ENCODE peak calls at places on chromosomes 5 and 9, in six cellular contexts. One of them, this sample, is unnamed.

GRCh38 chr5:144596517-144596916 is 425.8 kb downstream of the KCTD16 start:
- DNase-seq in Calu3: no peak
- DNase-seq in HCT116: no peak
- DNase-seq in fibroblast of mammary gland: no peak
- DNase-seq in ovary: no peak
- DNase-seq in activated CD4-positive, alpha-beta T cell treated with anti-CD3 and anti-CD28 coated beads for 36 hours: no peak
- DNase-seq in this sample: no peak

GRCh38 chr9:19788614-19789271 is at the start of gene SLC24A2:
- DNase-seq in Calu3: no peak
- DNase-seq in HCT116: no peak
- DNase-seq in fibroblast of mammary gland: no peak
- DNase-seq in ovary: no peak
- DNase-seq in activated CD4-positive, alpha-beta T cell treated with anti-CD3 and anti-CD28 coated beads for 36 hours: peak
- DNase-seq in this sample: no peak

GRCh38 chr9:116342941-116343340 is 189.3 kb downstream of the PAPPA start:
- DNase-seq in Calu3: no peak
- DNase-seq in HCT116: no peak
- DNase-seq in fibroblast of mammary gland: peak
- DNase-seq in ovary: no peak
- DNase-seq in activated CD4-positive, alpha-beta T cell treated with anti-CD3 and anti-CD28 coated beads for 36 hours: no peak
- DNase-seq in this sample: no peak

GRCh38 chr9:116155700-116156045 is 2.1 kb downstream of the PAPPA start:
- DNase-seq in Calu3: no peak
- DNase-seq in HCT116: no peak
- DNase-seq in fibroblast of mammary gland: peak
- DNase-seq in ovary: no peak
- DNase-seq in activated CD4-positive, alpha-beta T cell treated with anti-CD3 and anti-CD28 coated beads for 36 hours: no peak
- DNase-seq in this sample: no peak

GRCh38 chr5:139473565-139473964 is 2.8 kb downstream of the SMIM33 start:
- DNase-seq in Calu3: no peak
- DNase-seq in HCT116: no peak
- DNase-seq in fibroblast of mammary gland: peak
- DNase-seq in ovary: no peak
- DNase-seq in activated CD4-positive, alpha-beta T cell treated with anti-CD3 and anti-CD28 coated beads for 36 hours: peak
- DNase-seq in this sample: no peak

GRCh38 chr5:179762079-179762780 is 29.6 kb downstream of the MAML1 start:
- DNase-seq in Calu3: no peak
- DNase-seq in HCT116: no peak
- DNase-seq in fibroblast of mammary gland: peak
- DNase-seq in ovary: no peak
- DNase-seq in activated CD4-positive, alpha-beta T cell treated with anti-CD3 and anti-CD28 coated beads for 36 hours: peak
- DNase-seq in this sample: no peak

GRCh38 chr5:168128556-168128955 is 162.9 kb upstream of the WWC1 start:
- DNase-seq in Calu3: no peak
- DNase-seq in HCT116: no peak
- DNase-seq in fibroblast of mammary gland: no peak
- DNase-seq in ovary: no peak
- DNase-seq in activated CD4-positive, alpha-beta T cell treated with anti-CD3 and anti-CD28 coated beads for 36 hours: no peak
- DNase-seq in this sample: no peak

GRCh38 chr9:89363921-89364663 is 45.8 kb downstream of the SECISBP2 start:
- DNase-seq in Calu3: no peak
- DNase-seq in HCT116: no peak
- DNase-seq in fibroblast of mammary gland: no peak
- DNase-seq in ovary: no peak
- DNase-seq in activated CD4-positive, alpha-beta T cell treated with anti-CD3 and anti-CD28 coated beads for 36 hours: no peak
- DNase-seq in this sample: no peak

GRCh38 chr9:137683307-137683864 is 64.6 kb downstream of the EHMT1 start:
- DNase-seq in Calu3: no peak
- DNase-seq in HCT116: no peak
- DNase-seq in fibroblast of mammary gland: no peak
- DNase-seq in ovary: no peak
- DNase-seq in activated CD4-positive, alpha-beta T cell treated with anti-CD3 and anti-CD28 coated beads for 36 hours: no peak
- DNase-seq in this sample: no peak

GRCh38 chr9:126986506-126986951 is 71.9 kb downstream of the RALGPS1 start:
- DNase-seq in Calu3: no peak
- DNase-seq in HCT116: peak
- DNase-seq in fibroblast of mammary gland: peak
- DNase-seq in ovary: no peak
- DNase-seq in activated CD4-positive, alpha-beta T cell treated with anti-CD3 and anti-CD28 coated beads for 36 hours: peak
- DNase-seq in this sample: no peak

GRCh38 chr9:136662656-136663310 is at the start of gene EGFL7:
- DNase-seq in Calu3: no peak
- DNase-seq in HCT116: no peak
- DNase-seq in fibroblast of mammary gland: no peak
- DNase-seq in ovary: no peak
- DNase-seq in activated CD4-positive, alpha-beta T cell treated with anti-CD3 and anti-CD28 coated beads for 36 hours: no peak
- DNase-seq in this sample: no peak

GRCh38 chr9:35026671-35027070 is 37.1 kb downstream of the DNAJB5 start:
- DNase-seq in Calu3: no peak
- DNase-seq in HCT116: no peak
- DNase-seq in fibroblast of mammary gland: no peak
- DNase-seq in ovary: no peak
- DNase-seq in activated CD4-positive, alpha-beta T cell treated with anti-CD3 and anti-CD28 coated beads for 36 hours: no peak
- DNase-seq in this sample: no peak

GRCh38 chr5:140220032-140220697 is 45.2 kb downstream of the CYSTM1 start:
- DNase-seq in Calu3: no peak
- DNase-seq in HCT116: no peak
- DNase-seq in fibroblast of mammary gland: peak
- DNase-seq in ovary: no peak
- DNase-seq in activated CD4-positive, alpha-beta T cell treated with anti-CD3 and anti-CD28 coated beads for 36 hours: peak
- DNase-seq in this sample: no peak

GRCh38 chr5:170522211-170523128 is 18.6 kb downstream of the KCNIP1 start:
- DNase-seq in Calu3: no peak
- DNase-seq in HCT116: no peak
- DNase-seq in fibroblast of mammary gland: peak
- DNase-seq in ovary: no peak
- DNase-seq in activated CD4-positive, alpha-beta T cell treated with anti-CD3 and anti-CD28 coated beads for 36 hours: no peak
- DNase-seq in this sample: no peak

GRCh38 chr5:150665044-150665443 is 4.0 kb downstream of the MYOZ3 start:
- DNase-seq in Calu3: peak
- DNase-seq in HCT116: no peak
- DNase-seq in fibroblast of mammary gland: no peak
- DNase-seq in ovary: no peak
- DNase-seq in activated CD4-positive, alpha-beta T cell treated with anti-CD3 and anti-CD28 coated beads for 36 hours: no peak
- DNase-seq in this sample: no peak

GRCh38 chr5:180315762-180316212 is 23.9 kb upstream of the MAPK9 start:
- DNase-seq in Calu3: peak
- DNase-seq in HCT116: peak
- DNase-seq in fibroblast of mammary gland: peak
- DNase-seq in ovary: peak
- DNase-seq in activated CD4-positive, alpha-beta T cell treated with anti-CD3 and anti-CD28 coated beads for 36 hours: peak
- DNase-seq in this sample: no peak

GRCh38 chr5:71663166-71663565 is 55.9 kb upstream of the CARTPT start:
- DNase-seq in Calu3: peak
- DNase-seq in HCT116: no peak
- DNase-seq in fibroblast of mammary gland: no peak
- DNase-seq in ovary: no peak
- DNase-seq in activated CD4-positive, alpha-beta T cell treated with anti-CD3 and anti-CD28 coated beads for 36 hours: no peak
- DNase-seq in this sample: no peak

GRCh38 chr5:179698935-179699639 is at the start of gene CANX:
- DNase-seq in Calu3: no peak
- DNase-seq in HCT116: no peak
- DNase-seq in fibroblast of mammary gland: no peak
- DNase-seq in ovary: no peak
- DNase-seq in activated CD4-positive, alpha-beta T cell treated with anti-CD3 and anti-CD28 coated beads for 36 hours: no peak
- DNase-seq in this sample: no peak

GRCh38 chr5:122501087-122501435 is 189.0 kb downstream of the SNCAIP start:
- DNase-seq in Calu3: no peak
- DNase-seq in HCT116: no peak
- DNase-seq in fibroblast of mammary gland: peak
- DNase-seq in ovary: no peak
- DNase-seq in activated CD4-positive, alpha-beta T cell treated with anti-CD3 and anti-CD28 coated beads for 36 hours: no peak
- DNase-seq in this sample: no peak

GRCh38 chr5:80146036-80146435 is 109.8 kb downstream of the SERINC5 start:
- DNase-seq in Calu3: no peak
- DNase-seq in HCT116: no peak
- DNase-seq in fibroblast of mammary gland: no peak
- DNase-seq in ovary: no peak
- DNase-seq in activated CD4-positive, alpha-beta T cell treated with anti-CD3 and anti-CD28 coated beads for 36 hours: no peak
- DNase-seq in this sample: no peak

GRCh38 chr5:18534119-18534518 is 899.9 kb downstream of the TAF11L14 start:
- DNase-seq in Calu3: no peak
- DNase-seq in HCT116: no peak
- DNase-seq in fibroblast of mammary gland: no peak
- DNase-seq in ovary: no peak
- DNase-seq in activated CD4-positive, alpha-beta T cell treated with anti-CD3 and anti-CD28 coated beads for 36 hours: no peak
- DNase-seq in this sample: no peak

GRCh38 chr5:167822241-167822640 is 469.2 kb upstream of the WWC1 start:
- DNase-seq in Calu3: no peak
- DNase-seq in HCT116: no peak
- DNase-seq in fibroblast of mammary gland: no peak
- DNase-seq in ovary: no peak
- DNase-seq in activated CD4-positive, alpha-beta T cell treated with anti-CD3 and anti-CD28 coated beads for 36 hours: no peak
- DNase-seq in this sample: no peak

This sample was measured in glomerular endothelial cell.